ENCODE peak calls at places on chromosomes 4 and X, in six cellular contexts. L, E, C, W, F and T are unnamed samples.

GRCh38 chr4:154194649-154195048 is 296.9 kb downstream of the DCHS2 start:
- DNase-seq in F (no peak), E (no peak), L (no peak), C (no peak), W (no peak), T (no peak)

GRCh38 chrX:20666316-20666715 is 399.6 kb upstream of the RPS6KA3 start:
- DNase-seq in L (no peak), E (no peak), C (no peak), F (no peak), W (no peak), T (no peak)

GRCh38 chrX:23637187-23637586 is 30.1 kb upstream of the PRDX4 start:
- DNase-seq in C (no peak), W (no peak), F (no peak), E (no peak), L (no peak), T (no peak)

GRCh38 chr4:25769251-25769650 is 93.5 kb downstream of the SEL1L3 start:
- DNase-seq in W (no peak), C (no peak), E (no peak), F (peak; percentile 47), L (no peak), T (no peak)

GRCh38 chr4:8912089-8912455 is 40.4 kb upstream of the HMX1 start:
- DNase-seq in E (peak; percentile 3), C (no peak), L (no peak), F (no peak), W (no peak), T (peak; percentile 3)

GRCh38 chr4:73520821-73521220 is 39.3 kb downstream of the AFM start:
- DNase-seq in F (peak; percentile 89), W (no peak), E (no peak), C (no peak), L (no peak), T (no peak)

GRCh38 chrX:53990201-53990600 is 54.1 kb downstream of the PHF8 start:
- DNase-seq in F (no peak), E (no peak), C (no peak), W (no peak), L (no peak), T (no peak)

GRCh38 chr4:71294301-71294700 is 44.5 kb upstream of the SLC4A4 start:
- DNase-seq in E (no peak), W (no peak), F (peak; percentile 34), L (no peak), C (no peak), T (no peak)

GRCh38 chr4:1379801-1380331 is 26.4 kb downstream of the NKX1-1 start:
- DNase-seq in C (no peak), E (no peak), L (peak; percentile 4), F (no peak), W (no peak), T (no peak)

GRCh38 chr4:168139336-168139735 is 47.0 kb downstream of the ANXA10 start:
- DNase-seq in C (no peak), L (no peak), W (peak; percentile 45), F (peak; percentile 89), E (no peak), T (no peak)